ENCODE peak calls at places on chromosomes 12 and 14, in seven cellular contexts. U is NCI-H510A, T is NCI-H1092, W is NCI-H748 treated with DMSO at 0.1 percent for 48 hours, I is adrenal gland, Y is nephron progenitor cell, B is GM20000. G is an unnamed sample.

GRCh38 chr14:50772361-50772760 is 58.6 kb downstream of the NIN start:
- DNase-seq in U (no peak), T (no peak), W (no peak), I (no peak), Y (no peak), B (no peak), G (no peak)

GRCh38 chr12:119835068-119835467 is 42.1 kb downstream of the CIT start:
- DNase-seq in U (no peak), T (no peak), W (no peak), I (no peak), Y (no peak), B (no peak), G (no peak)

GRCh38 chr12:77689510-77690086 is 141.1 kb upstream of the NAV3 start:
- DNase-seq in U (no peak), T (no peak), W (no peak), I (no peak), Y (no peak), B (no peak), G (no peak)

GRCh38 chr14:31070431-31070830 is 44.3 kb upstream of the STRN3 start:
- DNase-seq in U (no peak), T (no peak), W (no peak), I (no peak), Y (no peak), B (no peak), G (no peak)

GRCh38 chr12:59977779-59978178 is 381.9 kb downstream of the SLC16A7 start:
- DNase-seq in U (no peak), T (no peak), W (no peak), I (no peak), Y (no peak), B (no peak), G (no peak)

GRCh38 chr12:6534914-6535696 is 788 bp downstream of the GAPDH start:
- DNase-seq in U (peak), T (peak), W (peak), I (peak), Y (peak), B (peak), G (peak)

GRCh38 chr14:70489579-70490175 is 37.7 kb downstream of the ADAM21 start:
- DNase-seq in U (no peak), T (no peak), W (no peak), I (no peak), Y (no peak), B (no peak), G (no peak)

GRCh38 chr12:48812389-48812788 is 5.9 kb upstream of the CACNB3 start:
- DNase-seq in U (no peak), T (no peak), W (no peak), I (no peak), Y (no peak), B (no peak), G (no peak)

GRCh38 chr14:68309121-68309520 is 483.7 kb downstream of the ZFP36L1 start:
- DNase-seq in U (no peak), T (no peak), W (no peak), I (no peak), Y (no peak), B (no peak), G (no peak)

GRCh38 chr12:45170456-45171042 is 45.3 kb upstream of the ANO6 start:
- DNase-seq in U (peak), T (peak), W (peak), I (peak), Y (peak), B (peak), G (peak)

GRCh38 chr14:105480807-105481801 is 5.6 kb upstream of the CRIP1 start:
- DNase-seq in U (peak), T (peak), W (peak), I (peak), Y (peak), B (peak), G (peak)

GRCh38 chr12:64088431-64089349 is 133.4 kb downstream of the KICS2 start:
- DNase-seq in U (peak), T (no peak), W (no peak), I (peak), Y (no peak), B (no peak), G (no peak)

GRCh38 chr12:108446766-108447165 is 68.3 kb upstream of the FICD start:
- DNase-seq in U (no peak), T (no peak), W (no peak), I (no peak), Y (no peak), B (no peak), G (no peak)

GRCh38 chr14:99915305-99916090 is 122.3 kb downstream of the EML1 start:
- DNase-seq in U (no peak), T (no peak), W (no peak), I (no peak), Y (no peak), B (no peak), G (no peak)

GRCh38 chr14:73397810-73398209 is 60.5 kb downstream of the NUMB start:
- DNase-seq in U (peak), T (no peak), W (no peak), I (no peak), Y (no peak), B (no peak), G (no peak)

GRCh38 chr14:77372304-77372841 is 4.5 kb downstream of the TMED8 start:
- DNase-seq in U (no peak), T (no peak), W (no peak), I (no peak), Y (no peak), B (peak), G (peak)

GRCh38 chr12:116278259-116278595 is 734 bp upstream of the MED13L start:
- DNase-seq in U (no peak), T (no peak), W (no peak), I (no peak), Y (no peak), B (no peak), G (no peak)

GRCh38 chr14:69318241-69318640 is 58.3 kb downstream of the GALNT16 start:
- DNase-seq in U (no peak), T (no peak), W (no peak), I (no peak), Y (no peak), B (no peak), G (peak)

GRCh38 chr12:57619434-57620244 is 8.4 kb downstream of the ARHGEF25 start:
- DNase-seq in U (no peak), T (no peak), W (no peak), I (no peak), Y (peak), B (peak), G (no peak)

GRCh38 chr12:11705010-11705409 is 55.5 kb downstream of the ETV6 start:
- DNase-seq in U (no peak), T (no peak), W (no peak), I (peak), Y (no peak), B (no peak), G (no peak)

GRCh38 chr12:89783321-89784060 is 74.9 kb upstream of the ATP2B1 start:
- DNase-seq in U (no peak), T (no peak), W (no peak), I (no peak), Y (peak), B (no peak), G (peak)

GRCh38 chr14:71321556-71322315 is 414.5 kb downstream of the PCNX1 start:
- DNase-seq in U (peak), T (no peak), W (peak), I (peak), Y (peak), B (no peak), G (peak)

GRCh38 chr14:69170848-69171247 is 17.9 kb upstream of the DCAF5 start:
- DNase-seq in U (no peak), T (no peak), W (no peak), I (no peak), Y (no peak), B (no peak), G (no peak)